ENCODE peak calls at places on chromosomes 6 and 20, in ten cellular contexts. W, S, N, Y, U, M, J, A, K and R are unnamed samples. For H3K36me3, the result is how much of the 10 kb centered on the place peaks cover.

GRCh38 chr6:111410371-111410770 is 72.6 kb downstream of the REV3L start:
- DNase-seq in W (no peak), S (no peak), N (no peak), Y (no peak), U (no peak), M (no peak), J (no peak), A (peak), K (no peak), R (no peak)

GRCh38 chr6:46376562-46376969 is 114.7 kb downstream of the RCAN2 start:
- DNase-seq in W (no peak), S (no peak), N (peak), Y (no peak), U (no peak), M (no peak), J (no peak), A (peak), K (no peak), R (no peak)

GRCh38 chr6:52227495-52227894 is 16.8 kb downstream of the IL17F start:
- DNase-seq in W (no peak), S (no peak), N (peak), Y (no peak), U (no peak), M (peak), J (no peak), A (no peak), K (no peak), R (no peak)

GRCh38 chr20:54194724-54195438 is 13.0 kb upstream of the PFDN4 start:
- DNase-seq in W (peak), S (no peak), N (no peak), Y (peak), U (no peak), M (peak), J (no peak), A (no peak), K (peak), R (peak)

GRCh38 chr6:24382220-24382540 is 20.6 kb upstream of the MRS2 start:
- DNase-seq in W (no peak), S (no peak), N (no peak), Y (no peak), U (no peak), M (no peak), J (peak), A (no peak), K (no peak), R (no peak)

GRCh38 chr6:107658920-107659879 is 164.9 kb downstream of the SCML4 start:
- DNase-seq in W (peak), S (no peak), N (no peak), Y (no peak), U (no peak), M (peak), J (peak), A (peak), K (no peak), R (no peak)

GRCh38 chr6:32947552-32948465 is 5.1 kb downstream of the HLA-DMA start:
- DNase-seq in W (peak), S (peak), N (peak), Y (peak), U (peak), M (peak), J (peak), A (peak), K (peak), R (no peak)

GRCh38 chr20:25606094-25606640 is 17.6 kb downstream of the NANP start:
- DNase-seq in W (no peak), S (no peak), N (no peak), Y (no peak), U (no peak), M (no peak), J (no peak), A (no peak), K (no peak), R (no peak)

GRCh38 chr6:40807484-40807883 is 220.3 kb upstream of the LRFN2 start:
- DNase-seq in W (peak), S (no peak), N (no peak), Y (peak), U (no peak), M (no peak), J (no peak), A (no peak), K (no peak), R (no peak)

GRCh38 chr6:114007451-114007953 is 36.6 kb upstream of the HDAC2 start:
- DNase-seq in W (peak), S (no peak), N (peak), Y (peak), U (no peak), M (no peak), J (peak), A (no peak), K (no peak), R (peak)

GRCh38 chr20:64053841-64054661 is 4.6 kb upstream of the SOX18 start:
- DNase-seq in W (no peak), S (peak), N (no peak), Y (no peak), U (peak), M (no peak), J (no peak), A (peak), K (peak), R (no peak)

GRCh38 chr6:39357998-39358686 is 35.6 kb upstream of the KCNK16 start:
- DNase-seq in W (peak), S (no peak), N (no peak), Y (peak), U (peak), M (peak), J (no peak), A (no peak), K (peak), R (peak)

GRCh38 chr20:11891081-11891826 is 26.4 kb upstream of the BTBD3 start:
- DNase-seq in W (peak), S (peak), N (peak), Y (peak), U (peak), M (peak), J (no peak), A (no peak), K (peak), R (peak)

GRCh38 chr6:37251211-37251610 is 6.4 kb upstream of the TBC1D22B start:
- DNase-seq in W (peak), S (no peak), N (no peak), Y (peak), U (peak), M (peak), J (no peak), A (no peak), K (no peak), R (no peak)

GRCh38 chr6:32111424-32112066 is 2.4 kb upstream of the TNXB start:
- DNase-seq in W (no peak), S (no peak), N (no peak), Y (no peak), U (no peak), M (no peak), J (no peak), A (no peak), K (no peak), R (no peak)

GRCh38 chr6:109369724-109370123 is 12.5 kb downstream of the CD164 start:
- DNase-seq in W (no peak), S (no peak), N (no peak), Y (no peak), U (no peak), M (no peak), J (no peak), A (no peak), K (no peak), R (no peak)

GRCh38 chr6:71665931-71666330 is 220.4 kb upstream of the RIMS1 start:
- DNase-seq in W (peak), S (no peak), N (no peak), Y (no peak), U (no peak), M (no peak), J (no peak), A (no peak), K (no peak), R (no peak)

GRCh38 chr6:146339716-146340115 is 203.9 kb upstream of the RAB32 start:
- DNase-seq in W (peak), S (no peak), N (no peak), Y (no peak), U (peak), M (no peak), J (peak), A (no peak), K (peak), R (peak)

GRCh38 chr6:92942549-92942948 is 476.8 kb downstream of the EPHA7 start:
- DNase-seq in W (no peak), S (no peak), N (no peak), Y (no peak), U (no peak), M (no peak), J (no peak), A (no peak), K (no peak), R (no peak)

GRCh38 chr20:53550590-53551187 is 43.0 kb downstream of the ZNF217 start:
- DNase-seq in W (no peak), S (no peak), N (no peak), Y (no peak), U (no peak), M (no peak), J (no peak), A (no peak), K (no peak), R (no peak)

GRCh38 chr6:146337376-146337775 is 206.3 kb upstream of the RAB32 start:
- DNase-seq in W (peak), S (no peak), N (no peak), Y (no peak), U (peak), M (no peak), J (no peak), A (no peak), K (no peak), R (no peak)

GRCh38 chr20:17227199-17227535 is 327 bp downstream of the PCSK2 start:
- DNase-seq in W (no peak), S (no peak), N (no peak), Y (no peak), U (no peak), M (no peak), J (no peak), A (no peak), K (peak), R (no peak)

GRCh38 chr6:139129284-139129683 is 5.6 kb upstream of the HECA start:
- DNase-seq in W (peak), S (no peak), N (no peak), Y (peak), U (no peak), M (peak), J (no peak), A (no peak), K (no peak), R (peak)

GRCh38 chr6:21402368-21402767 is 191.2 kb upstream of the SOX4 start:
- DNase-seq in W (peak), S (no peak), N (no peak), Y (peak), U (no peak), M (peak), J (no peak), A (no peak), K (peak), R (peak)

GRCh38 chr6:112269165-112269564 is 14.8 kb upstream of the LAMA4 start:
- DNase-seq in W (peak), S (no peak), N (no peak), Y (no peak), U (peak), M (peak), J (no peak), A (no peak), K (no peak), R (no peak)

GRCh38 chr6:133707456-133707855 is 181.5 kb upstream of the TCF21 start:
- DNase-seq in W (peak), S (peak), N (peak), Y (peak), U (peak), M (peak), J (no peak), A (no peak), K (no peak), R (peak)

GRCh38 chr6:146909886-146910285 is 294.3 kb upstream of the STXBP5 start:
- DNase-seq in W (peak), S (no peak), N (no peak), Y (no peak), U (no peak), M (no peak), J (no peak), A (no peak), K (no peak), R (peak)

GRCh38 chr20:11585752-11586352 is 331.8 kb upstream of the BTBD3 start:
- DNase-seq in W (peak), S (peak), N (no peak), Y (peak), U (peak), M (peak), J (no peak), A (no peak), K (peak), R (peak)

GRCh38 chr20:50188879-50189680 is 1.6 kb upstream of the CEBPB start:
- DNase-seq in W (no peak), S (no peak), N (no peak), Y (no peak), U (no peak), M (no peak), J (no peak), A (no peak), K (peak), R (no peak)

GRCh38 chr20:949717-950116 is 33.6 kb upstream of the ANGPT4 start:
- DNase-seq in W (no peak), S (no peak), N (no peak), Y (no peak), U (no peak), M (no peak), J (no peak), A (no peak), K (no peak), R (no peak)

GRCh38 chr6:130575557-130575956 is 209.7 kb downstream of the TMEM200A start:
- DNase-seq in W (no peak), S (no peak), N (no peak), Y (no peak), U (no peak), M (no peak), J (no peak), A (no peak), K (no peak), R (no peak)

GRCh38 chr6:113414511-113414910 is 442.6 kb upstream of the MARCKS start:
- DNase-seq in W (peak), S (no peak), N (no peak), Y (peak), U (peak), M (peak), J (peak), A (peak), K (peak), R (peak)

GRCh38 chr6:82270791-82271392 is 23.3 kb upstream of the IBTK start:
- DNase-seq in W (peak), S (peak), N (peak), Y (peak), U (peak), M (peak), J (peak), A (peak), K (peak), R (peak)

GRCh38 chr6:23656257-23656731 is 469.7 kb upstream of the NRSN1 start:
- DNase-seq in W (peak), S (peak), N (no peak), Y (no peak), U (no peak), M (no peak), J (no peak), A (no peak), K (peak), R (peak)

GRCh38 chr6:111750753-111751684 is 122.2 kb downstream of the FYN start:
- DNase-seq in W (peak), S (peak), N (peak), Y (no peak), U (peak), M (peak), J (no peak), A (peak), K (no peak), R (peak)

GRCh38 chr6:157255079-157255478 is 68.2 kb downstream of the TMEM242 start:
- DNase-seq in W (no peak), S (no peak), N (no peak), Y (no peak), U (no peak), M (no peak), J (peak), A (no peak), K (no peak), R (no peak)

GRCh38 chr20:17721802-17722486 is 22.2 kb downstream of the BANF2 start:
- DNase-seq in W (no peak), S (no peak), N (no peak), Y (no peak), U (no peak), M (no peak), J (peak), A (peak), K (peak), R (no peak)

GRCh38 chr6:109081026-109081425 is 13.6 kb downstream of the SESN1 start:
- DNase-seq in W (no peak), S (no peak), N (no peak), Y (no peak), U (no peak), M (no peak), J (no peak), A (no peak), K (no peak), R (no peak)

GRCh38 chr20:63234693-63235398 is 859 bp upstream of the BIRC7 start:
- DNase-seq in W (no peak), S (peak), N (no peak), Y (peak), U (no peak), M (no peak), J (peak), A (peak), K (peak), R (no peak)

GRCh38 chr20:24134284-24134683 is 145.7 kb upstream of the GGTLC1 start:
- DNase-seq in W (peak), S (no peak), N (no peak), Y (peak), U (no peak), M (no peak), J (peak), A (no peak), K (no peak), R (no peak)

DNA sequence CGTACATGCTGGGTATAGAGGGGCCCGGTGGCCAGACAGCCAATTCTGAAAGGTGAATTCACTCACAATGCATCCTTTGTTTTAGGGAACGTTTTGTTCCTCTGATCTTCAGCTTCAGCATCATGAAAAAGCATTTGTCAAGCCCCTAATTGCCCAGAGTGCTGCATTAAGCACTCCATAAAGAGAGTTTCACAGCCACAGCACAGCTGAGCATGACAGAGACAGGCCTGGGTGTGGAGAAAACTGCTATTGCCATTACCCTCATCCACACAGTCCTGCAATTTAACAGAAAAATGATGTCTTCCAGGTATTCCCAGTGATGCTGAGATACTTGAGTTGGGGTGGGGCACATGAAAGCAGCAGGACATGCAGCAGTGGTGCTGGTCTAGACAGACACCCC is 39.9 kb upstream of the BACH2 start:
- DNase-seq in W (no peak), S (no peak), N (no peak), Y (no peak), U (no peak), M (no peak), J (no peak), A (no peak), K (no peak), R (no peak)
- H2AFZ ChIP-seq in W (no peak), S (no peak), N (no peak), Y (no peak), U (no peak), M (no peak), J (no peak), A (no peak), K (no peak), R (no peak)

GRCh38 chr20:33681288-33681687 is 4.9 kb downstream of the E2F1 start:
- DNase-seq in W (no peak), S (no peak), N (no peak), Y (no peak), U (no peak), M (no peak), J (peak), A (no peak), K (no peak), R (no peak)

GRCh38 chr20:33679758-33680485 is 5.7 kb upstream of the NECAB3 start:
- DNase-seq in W (no peak), S (no peak), N (no peak), Y (no peak), U (no peak), M (no peak), J (peak), A (peak), K (no peak), R (no peak)

GRCh38 chr20:33681728-33682353 is 4.3 kb downstream of the E2F1 start:
- DNase-seq in W (no peak), S (no peak), N (no peak), Y (no peak), U (no peak), M (no peak), J (no peak), A (peak), K (no peak), R (no peak)

GRCh38 chr20:33677991-33678431 is 3.8 kb upstream of the NECAB3 start:
- DNase-seq in W (no peak), S (no peak), N (peak), Y (no peak), U (no peak), M (no peak), J (peak), A (no peak), K (no peak), R (no peak)

GRCh38 chr20:33680681-33681080 is 5.5 kb downstream of the E2F1 start:
- DNase-seq in W (peak), S (no peak), N (peak), Y (no peak), U (no peak), M (peak), J (no peak), A (no peak), K (no peak), R (peak)
- H3K36me3 ChIP-seq in W (under half), S (under half), N (under half), Y (under half), U (under half), M (under half), J (under half), A (half or more), K (under half), R (under half)

GRCh38 chr6:124964084-124964763 is 2.0 kb downstream of the RNF217 start:
- DNase-seq in W (peak), S (peak), N (no peak), Y (no peak), U (peak), M (peak), J (peak), A (no peak), K (peak), R (peak)
- H3K4me3 ChIP-seq in W (peak), S (peak), N (no peak), Y (peak), U (peak), M (peak), J (peak), A (no peak), K (peak), R (peak)

GRCh38 chr20:4047614-4048013 is 32.3 kb upstream of the RNF24 start:
- DNase-seq in W (no peak), S (no peak), N (no peak), Y (no peak), U (no peak), M (no peak), J (no peak), A (no peak), K (no peak), R (no peak)
- H2AFZ ChIP-seq in W (no peak), S (no peak), N (no peak), Y (no peak), U (no peak), M (no peak), J (no peak), A (no peak), K (no peak), R (no peak)

GRCh38 chr6:7183707-7184106 is 75.9 kb downstream of the RREB1 start:
- DNase-seq in W (no peak), S (no peak), N (no peak), Y (no peak), U (no peak), M (no peak), J (no peak), A (no peak), K (no peak), R (no peak)

GRCh38 chr6:7184502-7184901 is 76.7 kb downstream of the RREB1 start:
- DNase-seq in W (no peak), S (no peak), N (no peak), Y (no peak), U (no peak), M (peak), J (no peak), A (no peak), K (no peak), R (no peak)

GRCh38 chr6:7189101-7189721 is 81.5 kb downstream of the RREB1 start:
- DNase-seq in W (no peak), S (peak), N (no peak), Y (no peak), U (no peak), M (no peak), J (no peak), A (no peak), K (no peak), R (no peak)

GRCh38 chr6:7188492-7188891 is 80.7 kb downstream of the RREB1 start:
- DNase-seq in W (no peak), S (no peak), N (peak), Y (no peak), U (no peak), M (no peak), J (no peak), A (peak), K (no peak), R (no peak)

GRCh38 chr6:7185561-7185960 is 77.8 kb downstream of the RREB1 start:
- DNase-seq in W (no peak), S (no peak), N (peak), Y (no peak), U (no peak), M (no peak), J (no peak), A (no peak), K (no peak), R (no peak)
- H3K36me3 ChIP-seq in W (under half), S (under half), N (under half), Y (under half), U (under half), M (under half), J (under half), A (under half), K (under half), R (under half)